ENCODE peak calls at places on chromosome 20, in nine cellular contexts. G is AG09309; W is epithelial cell of esophagus; F is AG10803; Y is breast epithelium; V is CD8-positive, alpha-beta T cell; A is bronchial epithelial cell; P is MM.1S; L is spleen. N is an unnamed sample.

GRCh38 chr20:20333866-20334265 is 34.0 kb upstream of the INSM1 start:
- DNase-seq in G (no peak), W (no peak), F (no peak), Y (no peak), V (no peak), A (no peak), P (peak; percentile 24), L (no peak), N (no peak)

GRCh38 chr20:60851826-60852704 is 400.0 kb upstream of the CDH4 start:
- DNase-seq in G (no peak), W (peak; percentile 12), F (no peak), Y (no peak), V (no peak), A (no peak), P (peak; percentile 37), L (no peak), N (no peak)

GRCh38 chr20:46828471-46828870 is 66.2 kb upstream of the EYA2 start:
- DNase-seq in G (peak; percentile 47), W (peak; percentile 45), F (peak; percentile 83), Y (no peak), V (no peak), A (peak; percentile 62), P (no peak), L (no peak), N (peak; percentile 36)

GRCh38 chr20:49278817-49279676 is 1.2 kb upstream of the ZNFX1 start:
- DNase-seq in G (no peak), W (no peak), F (peak; percentile 36), Y (no peak), V (no peak), A (no peak), P (peak; percentile 27), L (peak; percentile 78), N (no peak)

GRCh38 chr20:47360489-47361267 is 4.2 kb upstream of the ZMYND8 start:
- DNase-seq in G (peak; percentile 59), W (peak; percentile 87), F (peak; percentile 76), Y (peak; percentile 94), V (no peak), A (peak; percentile 81), P (no peak), L (peak; percentile 90), N (peak; percentile 91)

GRCh38 chr20:2536562-2536986 is at the start of gene TMC2:
- DNase-seq in G (no peak), W (no peak), F (no peak), Y (no peak), V (no peak), A (no peak), P (no peak), L (no peak), N (no peak)

GRCh38 chr20:23136893-23137745 is 51.0 kb upstream of the CD93 start:
- DNase-seq in G (no peak), W (peak; percentile 96), F (no peak), Y (no peak), V (no peak), A (peak; percentile 91), P (no peak), L (no peak), N (no peak)

GRCh38 chr20:672975-673604 is 2.5 kb downstream of the SCRT2 start:
- DNase-seq in G (no peak), W (no peak), F (no peak), Y (no peak), V (no peak), A (no peak), P (no peak), L (peak; percentile 54), N (no peak)

GRCh38 chr20:53920647-53921245 is 149.6 kb downstream of the BCAS1 start:
- DNase-seq in G (no peak), W (no peak), F (no peak), Y (no peak), V (no peak), A (no peak), P (no peak), L (no peak), N (no peak)

GRCh38 chr20:6665161-6665560 is 102.3 kb upstream of the BMP2 start:
- DNase-seq in G (no peak), W (peak; percentile 32), F (no peak), Y (no peak), V (no peak), A (peak; percentile 28), P (no peak), L (no peak), N (no peak)

GRCh38 chr20:6920991-6921613 is 153.6 kb downstream of the BMP2 start:
- DNase-seq in G (no peak), W (peak; percentile 82), F (no peak), Y (peak; percentile 18), V (no peak), A (peak; percentile 12), P (no peak), L (no peak), N (no peak)

GRCh38 chr20:7094438-7094997 is 327.0 kb downstream of the BMP2 start:
- DNase-seq in G (no peak), W (peak; percentile 71), F (no peak), Y (no peak), V (no peak), A (peak; percentile 65), P (peak; percentile 32), L (no peak), N (peak; percentile 4)

GRCh38 chr20:38430679-38431325 is 4.3 kb downstream of the SNHG17 start:
- DNase-seq in G (no peak), W (no peak), F (peak; percentile 33), Y (no peak), V (no peak), A (no peak), P (no peak), L (no peak), N (no peak)

DNA sequence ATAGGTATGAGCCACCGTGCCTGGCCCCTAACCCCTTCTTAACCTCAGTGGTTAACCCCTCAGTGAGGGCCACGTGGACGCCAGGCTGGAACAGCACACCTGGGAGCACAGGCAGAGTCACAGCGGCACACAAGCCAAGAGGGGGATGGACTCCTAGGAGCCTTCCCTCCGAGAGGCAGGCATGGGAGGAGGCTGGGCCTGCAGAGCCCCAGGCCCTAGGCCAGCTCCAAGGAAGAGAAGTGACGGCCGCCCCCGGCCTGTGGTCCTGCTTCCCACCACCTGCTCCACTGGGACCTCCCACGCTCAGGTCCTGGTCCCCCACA is 3.8 kb downstream of the GATA5 start:
- DNase-seq in G (no peak), W (no peak), F (no peak), Y (no peak), V (no peak), A (no peak), P (no peak), L (no peak), N (no peak)
- H3K4me3 ChIP-seq in G (no peak overlapping the region), W (no peak overlapping the region), F (no peak overlapping the region), Y (no peak overlapping the region), V (no peak overlapping the region), A (no peak overlapping the region), P (no peak overlapping the region), L (no peak overlapping the region), N (no peak overlapping the region)

GRCh38 chr20:56945057-56945456 is 316.0 kb downstream of the TFAP2C start:
- DNase-seq in G (peak; percentile 1), W (peak; percentile 10), F (peak; percentile 56), Y (no peak), V (no peak), A (no peak), P (no peak), L (no peak), N (no peak)
- TF ChIP-seq CTCF in G (peak; percentile 52), W (peak; percentile 33), F (peak; percentile 61), Y (no peak), V (no peak), A (peak; percentile 20), P (no peak), L (no peak), N (peak; percentile 17)

DNA sequence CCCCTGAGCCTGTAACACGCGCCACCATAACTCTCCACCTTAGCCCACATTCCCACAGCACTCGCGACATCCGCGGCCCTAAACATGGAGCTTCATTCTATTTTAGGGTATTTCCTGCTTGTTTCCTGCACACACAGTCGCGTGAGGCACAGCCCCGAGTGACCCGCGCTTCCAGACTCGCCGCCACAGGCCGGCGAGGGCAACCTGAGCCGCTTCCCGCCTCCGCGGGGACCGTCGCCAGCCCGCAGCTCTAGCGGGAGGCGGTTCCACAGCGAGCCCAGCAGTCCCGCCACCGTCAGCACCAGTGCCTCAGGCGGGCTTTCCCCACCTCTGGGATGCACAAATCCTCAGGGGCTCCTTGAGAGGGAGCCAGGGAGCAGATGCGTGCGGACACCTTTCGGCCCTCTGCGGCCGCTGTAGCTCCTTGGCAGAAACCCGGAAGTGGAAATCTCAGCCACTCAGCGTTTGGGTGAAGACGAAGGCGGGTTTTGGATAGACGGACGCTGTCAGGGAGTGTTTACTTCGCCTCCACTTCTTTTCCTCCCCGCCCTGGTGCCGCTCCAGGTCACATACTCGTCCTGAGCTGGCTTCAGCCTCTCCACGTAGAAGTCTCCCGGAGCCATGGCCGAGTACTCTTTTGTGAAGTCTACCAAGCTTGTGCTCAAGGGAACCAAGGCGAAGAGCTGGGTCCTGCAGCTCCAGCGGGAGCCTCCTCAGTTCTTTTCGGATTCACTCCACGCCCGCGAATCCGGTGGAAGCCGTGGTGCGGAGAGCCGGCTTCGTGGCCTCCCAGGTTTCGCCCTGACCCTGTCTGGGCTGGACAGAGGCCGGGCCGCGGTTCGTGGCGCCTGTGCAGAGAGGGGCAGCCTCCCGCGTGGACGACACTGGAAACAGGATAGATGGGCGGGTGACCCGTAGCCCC is 2177.4 kb upstream of the DEFB115 start:
- DNase-seq in G (peak; percentile 14), W (peak; percentile 30), F (peak; percentile 34), Y (no peak), V (peak; percentile 5), A (no peak), P (peak; percentile 76), L (no peak), N (no peak)
- H3K4me3 ChIP-seq in G (peak overlapping the region; percentile 42), W (peak overlapping the region; percentile 21), F (peak overlapping the region; percentile 39), Y (peak overlapping the region; percentile 47), V (no peak overlapping the region), A (peak overlapping the region; percentile 22), P (peak overlapping the region; percentile 41), L (no peak overlapping the region), N (no peak overlapping the region)

GRCh38 chr20:37388831-37389230 is 42.9 kb downstream of the SRC start:
- DNase-seq in G (no peak), W (no peak), F (no peak), Y (no peak), V (no peak), A (no peak), P (no peak), L (peak; percentile 46), N (no peak)

GRCh38 chr20:37389241-37389747 is 43.4 kb downstream of the SRC start:
- DNase-seq in G (no peak), W (no peak), F (no peak), Y (no peak), V (no peak), A (no peak), P (no peak), L (peak; percentile 57), N (no peak)

GRCh38 chr20:37390891-37391525 is 45.1 kb downstream of the SRC start:
- DNase-seq in G (no peak), W (no peak), F (no peak), Y (no peak), V (no peak), A (no peak), P (no peak), L (peak; percentile 60), N (no peak)

GRCh38 chr20:37390503-37390890 is 44.6 kb downstream of the SRC start:
- DNase-seq in G (no peak), W (no peak), F (no peak), Y (no peak), V (no peak), A (no peak), P (no peak), L (peak; percentile 48), N (no peak)

DNA sequence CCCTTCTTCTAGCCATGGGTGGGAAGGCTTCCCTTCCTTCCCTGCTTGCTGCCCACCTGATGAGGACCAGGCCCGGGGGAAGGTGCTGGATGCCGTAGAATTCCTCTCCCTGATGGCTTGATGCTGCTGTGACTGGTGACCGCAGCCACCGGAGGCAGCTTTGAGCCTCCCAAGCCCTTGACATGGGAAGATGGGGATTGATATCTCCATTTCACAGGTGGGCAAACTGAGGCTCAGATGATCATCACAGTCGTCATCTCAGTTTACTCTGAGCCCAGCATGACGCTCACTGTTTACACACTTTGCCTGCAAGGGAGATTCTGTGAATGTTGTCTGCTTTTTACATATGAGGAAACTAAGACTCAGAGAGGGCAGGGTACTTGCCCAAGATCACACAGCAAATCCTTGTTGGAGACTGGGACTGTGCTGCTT is 43.9 kb downstream of the SRC start:
- DNase-seq in G (no peak), W (no peak), F (no peak), Y (no peak), V (no peak), A (no peak), P (no peak), L (peak; percentile 35), N (no peak)
- TF ChIP-seq CTCF in G (no peak), W (peak; percentile 11), F (no peak), Y (no peak), V (no peak), A (no peak), P (no peak), L (no peak), N (no peak)